ENCODE peak calls at places on chromosomes 13 and 19, in seven cellular contexts. One of them, this sample, is unnamed.

GRCh38 chr13:67136157-67136556 is 94.0 kb downstream of the PCDH9 start:
- DNase-seq in esophagus squamous epithelium: no peak
- DNase-seq in naive thymus-derived CD4-positive, alpha-beta T cell: no peak
- DNase-seq in kidney glomerular epithelial cell: no peak
- DNase-seq in M059J: no peak
- DNase-seq in HS-5: no peak
- DNase-seq in right lobe of liver: no peak
- DNase-seq in this sample: no peak

GRCh38 chr19:12668937-12669271 is 2.3 kb downstream of the WDR83 start:
- DNase-seq in esophagus squamous epithelium: no peak
- DNase-seq in right lobe of liver: peak; percentile 65
- DNase-seq in kidney glomerular epithelial cell: no peak
- DNase-seq in M059J: peak; percentile 66
- DNase-seq in naive thymus-derived CD4-positive, alpha-beta T cell: peak; percentile 67
- DNase-seq in HS-5: peak; percentile 20
- DNase-seq in this sample: no peak

GRCh38 chr19:48271531-48272151 is 1.8 kb downstream of the ZNF114 start:
- DNase-seq in naive thymus-derived CD4-positive, alpha-beta T cell: peak; percentile 5
- DNase-seq in esophagus squamous epithelium: no peak
- DNase-seq in kidney glomerular epithelial cell: no peak
- DNase-seq in HS-5: no peak
- DNase-seq in M059J: peak; percentile 54
- DNase-seq in right lobe of liver: peak; percentile 37
- DNase-seq in this sample: peak; percentile 64

GRCh38 chr13:62747629-62748028 is 1332.0 kb upstream of the PCDH20 start:
- DNase-seq in esophagus squamous epithelium: no peak
- DNase-seq in kidney glomerular epithelial cell: no peak
- DNase-seq in naive thymus-derived CD4-positive, alpha-beta T cell: no peak
- DNase-seq in HS-5: peak; percentile 13
- DNase-seq in M059J: peak; percentile 51
- DNase-seq in right lobe of liver: no peak
- DNase-seq in this sample: peak; percentile 57

GRCh38 chr13:110044521-110045200 is 258.3 kb upstream of the IRS2 start:
- DNase-seq in kidney glomerular epithelial cell: peak; percentile 84
- DNase-seq in naive thymus-derived CD4-positive, alpha-beta T cell: no peak
- DNase-seq in right lobe of liver: no peak
- DNase-seq in M059J: no peak
- DNase-seq in HS-5: no peak
- DNase-seq in esophagus squamous epithelium: no peak
- DNase-seq in this sample: peak; percentile 18

GRCh38 chr13:21805733-21806132 is 134.9 kb downstream of the FGF9 start:
- DNase-seq in naive thymus-derived CD4-positive, alpha-beta T cell: no peak
- DNase-seq in kidney glomerular epithelial cell: no peak
- DNase-seq in esophagus squamous epithelium: no peak
- DNase-seq in HS-5: no peak
- DNase-seq in right lobe of liver: no peak
- DNase-seq in M059J: no peak
- DNase-seq in this sample: no peak

GRCh38 chr19:28883241-28883693 is 329.7 kb downstream of the UQCRFS1 start:
- DNase-seq in M059J: no peak
- DNase-seq in kidney glomerular epithelial cell: peak; percentile 2
- DNase-seq in esophagus squamous epithelium: no peak
- DNase-seq in right lobe of liver: no peak
- DNase-seq in naive thymus-derived CD4-positive, alpha-beta T cell: no peak
- DNase-seq in HS-5: no peak
- DNase-seq in this sample: no peak

GRCh38 chr19:51108066-51108804 is at the start of gene CTU1:
- DNase-seq in HS-5: peak; percentile 97
- DNase-seq in esophagus squamous epithelium: peak; percentile 95
- DNase-seq in kidney glomerular epithelial cell: peak; percentile 99
- DNase-seq in M059J: peak; percentile 99
- DNase-seq in naive thymus-derived CD4-positive, alpha-beta T cell: peak; percentile 99
- DNase-seq in right lobe of liver: peak; percentile 97
- DNase-seq in this sample: peak; percentile 99

GRCh38 chr13:28329395-28330158 is 165.4 kb downstream of the FLT1 start:
- DNase-seq in HS-5: peak; percentile 70
- DNase-seq in right lobe of liver: no peak
- DNase-seq in M059J: peak; percentile 70
- DNase-seq in kidney glomerular epithelial cell: peak; percentile 69
- DNase-seq in esophagus squamous epithelium: no peak
- DNase-seq in naive thymus-derived CD4-positive, alpha-beta T cell: no peak
- DNase-seq in this sample: no peak

GRCh38 chr19:4583961-4584669 is 24.6 kb upstream of the SEMA6B start:
- DNase-seq in naive thymus-derived CD4-positive, alpha-beta T cell: no peak
- DNase-seq in M059J: no peak
- DNase-seq in right lobe of liver: no peak
- DNase-seq in kidney glomerular epithelial cell: no peak
- DNase-seq in HS-5: no peak
- DNase-seq in esophagus squamous epithelium: no peak
- DNase-seq in this sample: peak; percentile 54

GRCh38 chr13:21149568-21149967 is 26.8 kb downstream of the SKA3 start:
- DNase-seq in naive thymus-derived CD4-positive, alpha-beta T cell: no peak
- DNase-seq in right lobe of liver: no peak
- DNase-seq in esophagus squamous epithelium: no peak
- DNase-seq in HS-5: no peak
- DNase-seq in kidney glomerular epithelial cell: no peak
- DNase-seq in M059J: no peak
- DNase-seq in this sample: no peak

GRCh38 chr19:51002542-51003311 is 1.3 kb upstream of the KLK8 start:
- DNase-seq in M059J: no peak
- DNase-seq in kidney glomerular epithelial cell: no peak
- DNase-seq in esophagus squamous epithelium: no peak
- DNase-seq in HS-5: no peak
- DNase-seq in right lobe of liver: no peak
- DNase-seq in naive thymus-derived CD4-positive, alpha-beta T cell: no peak
- DNase-seq in this sample: peak; percentile 98

GRCh38 chr19:39237200-39238184 is 7.3 kb downstream of the IFNL3 start:
- DNase-seq in right lobe of liver: peak; percentile 84
- DNase-seq in naive thymus-derived CD4-positive, alpha-beta T cell: peak; percentile 18
- DNase-seq in kidney glomerular epithelial cell: no peak
- DNase-seq in esophagus squamous epithelium: no peak
- DNase-seq in M059J: peak; percentile 67
- DNase-seq in HS-5: no peak
- DNase-seq in this sample: no peak

GRCh38 chr19:5974721-5975387 is 3.1 kb downstream of the RANBP3 start:
- DNase-seq in right lobe of liver: no peak
- DNase-seq in naive thymus-derived CD4-positive, alpha-beta T cell: no peak
- DNase-seq in HS-5: no peak
- DNase-seq in esophagus squamous epithelium: no peak
- DNase-seq in kidney glomerular epithelial cell: no peak
- DNase-seq in M059J: no peak
- DNase-seq in this sample: no peak

GRCh38 chr13:42076309-42076713 is 27.9 kb downstream of the DGKH start:
- DNase-seq in HS-5: no peak
- DNase-seq in esophagus squamous epithelium: no peak
- DNase-seq in naive thymus-derived CD4-positive, alpha-beta T cell: no peak
- DNase-seq in right lobe of liver: no peak
- DNase-seq in kidney glomerular epithelial cell: no peak
- DNase-seq in M059J: no peak
- DNase-seq in this sample: no peak

GRCh38 chr19:55384576-55385235 is 614 bp upstream of the TMEM238 start:
- DNase-seq in HS-5: no peak
- DNase-seq in naive thymus-derived CD4-positive, alpha-beta T cell: peak; percentile 28
- DNase-seq in M059J: no peak
- DNase-seq in esophagus squamous epithelium: no peak
- DNase-seq in kidney glomerular epithelial cell: no peak
- DNase-seq in right lobe of liver: no peak
- DNase-seq in this sample: peak; percentile 45

GRCh38 chr19:7267792-7268736 is 26.1 kb downstream of the INSR start:
- DNase-seq in kidney glomerular epithelial cell: no peak
- DNase-seq in right lobe of liver: no peak
- DNase-seq in M059J: no peak
- DNase-seq in naive thymus-derived CD4-positive, alpha-beta T cell: no peak
- DNase-seq in esophagus squamous epithelium: no peak
- DNase-seq in HS-5: no peak
- DNase-seq in this sample: no peak

GRCh38 chr13:37481858-37482227 is 116.7 kb downstream of the POSTN start:
- DNase-seq in M059J: no peak
- DNase-seq in naive thymus-derived CD4-positive, alpha-beta T cell: no peak
- DNase-seq in HS-5: no peak
- DNase-seq in esophagus squamous epithelium: no peak
- DNase-seq in kidney glomerular epithelial cell: no peak
- DNase-seq in right lobe of liver: no peak
- DNase-seq in this sample: no peak

GRCh38 chr13:112062047-112062618 is 4.8 kb upstream of the SOX1 start:
- DNase-seq in kidney glomerular epithelial cell: no peak
- DNase-seq in HS-5: no peak
- DNase-seq in right lobe of liver: no peak
- DNase-seq in M059J: no peak
- DNase-seq in esophagus squamous epithelium: no peak
- DNase-seq in naive thymus-derived CD4-positive, alpha-beta T cell: no peak
- DNase-seq in this sample: no peak

GRCh38 chr19:57363734-57364181 is 407 bp downstream of the TRAPPC2B start:
- DNase-seq in HS-5: no peak
- DNase-seq in M059J: peak; percentile 25
- DNase-seq in right lobe of liver: no peak
- DNase-seq in esophagus squamous epithelium: no peak
- DNase-seq in naive thymus-derived CD4-positive, alpha-beta T cell: no peak
- DNase-seq in kidney glomerular epithelial cell: no peak
- DNase-seq in this sample: no peak

GRCh38 chr13:45846681-45847080 is 4.9 kb downstream of the SIAH3 start:
- DNase-seq in kidney glomerular epithelial cell: no peak
- DNase-seq in M059J: peak; percentile 20
- DNase-seq in naive thymus-derived CD4-positive, alpha-beta T cell: no peak
- DNase-seq in esophagus squamous epithelium: no peak
- DNase-seq in right lobe of liver: no peak
- DNase-seq in HS-5: no peak
- DNase-seq in this sample: no peak

GRCh38 chr19:44212865-44213346 is 574 bp downstream of the ZNF227 start:
- DNase-seq in HS-5: no peak
- DNase-seq in esophagus squamous epithelium: no peak
- DNase-seq in M059J: peak; percentile 62
- DNase-seq in naive thymus-derived CD4-positive, alpha-beta T cell: no peak
- DNase-seq in right lobe of liver: no peak
- DNase-seq in kidney glomerular epithelial cell: peak; percentile 21
- DNase-seq in this sample: no peak

This sample was measured in Caki2.